ENCODE peak calls at places on chromosomes 3 and 15, in four cellular contexts. K is heart right ventricle, U is gastrocnemius medialis, H is body of pancreas. Y is an unnamed sample. For H3K4me1, the result is how much of the 10 kb centered on the place peaks cover.

GRCh38 chr15:64583519-64583918 is 123.1 kb downstream of the ZNF609 start:
- ATAC-seq in K (no peak), U (no peak), H (no peak), Y (no peak)

GRCh38 chr3:58683001-58683845 is 16.6 kb upstream of the FAM3D start:
- ATAC-seq in U (peak), K (no peak), H (no peak), Y (no peak)

GRCh38 chr3:184242297-184242685 is 6.5 kb downstream of the ALG3 start:
- ATAC-seq in K (no peak), H (no peak), U (no peak), Y (no peak)

GRCh38 chr3:152260026-152260425 is 8.7 kb upstream of the MBNL1 start:
- ATAC-seq in U (no peak), H (no peak), K (no peak), Y (no peak)

GRCh38 chr15:71125831-71126453 is 10.7 kb downstream of the THSD4 start:
- ATAC-seq in U (no peak), K (peak), H (no peak), Y (no peak)

GRCh38 chr3:64595253-64595694 is 92.5 kb downstream of the ADAMTS9 start:
- ATAC-seq in K (peak), H (peak), U (peak), Y (peak)

GRCh38 chr3:25594007-25594502 is 70.7 kb downstream of the TOP2B start:
- ATAC-seq in U (no peak), H (peak), K (peak), Y (peak)

GRCh38 chr3:171330936-171331335 is 129.3 kb downstream of the TNIK start:
- ATAC-seq in H (no peak), U (no peak), K (no peak), Y (no peak)

GRCh38 chr3:17825298-17825697 is 82.9 kb upstream of the TBC1D5 start:
- ATAC-seq in U (no peak), K (no peak), H (no peak), Y (no peak)

GRCh38 chr3:29937185-29937584 is 656.3 kb downstream of the RBMS3 start:
- ATAC-seq in K (no peak), U (no peak), H (no peak), Y (no peak)

GRCh38 chr3:146161725-146162047 is 702 bp upstream of the PLOD2 start:
- ATAC-seq in H (peak), U (no peak), K (peak), Y (peak)

GRCh38 chr15:82414536-82415191 is 15.0 kb upstream of the GOLGA6L9 start:
- ATAC-seq in K (no peak), U (no peak), H (peak), Y (no peak)

GRCh38 chr15:37032091-37032775 is 68.1 kb downstream of the MEIS2 start:
- ATAC-seq in U (no peak), H (no peak), K (no peak), Y (no peak)

GRCh38 chr15:75723847-75724660 is 11.4 kb upstream of the CSPG4 start:
- ATAC-seq in U (no peak), K (peak), H (peak), Y (peak)

GRCh38 chr15:68812596-68813548 is 7.8 kb downstream of the ANP32A start:
- ATAC-seq in H (no peak), U (no peak), K (no peak), Y (no peak)

GRCh38 chr15:80404057-80404718 is at the start of gene ARNT2:
- ATAC-seq in K (peak), H (peak), U (peak), Y (peak)

GRCh38 chr3:125014570-125015179 is 41.1 kb downstream of the HEG1 start:
- ATAC-seq in U (no peak), K (peak), H (no peak), Y (no peak)

GRCh38 chr3:135163701-135164100 is 368.6 kb downstream of the EPHB1 start:
- ATAC-seq in K (no peak), U (no peak), H (no peak), Y (no peak)

GRCh38 chr15:50241684-50242450 is 23.7 kb downstream of the HDC start:
- ATAC-seq in H (no peak), U (no peak), K (no peak), Y (no peak)

GRCh38 chr15:37008205-37008604 is 92.1 kb downstream of the MEIS2 start:
- ATAC-seq in U (no peak), K (no peak), H (peak), Y (no peak)

GRCh38 chr3:132521921-132522320 is 75.1 kb upstream of the ACKR4 start:
- ATAC-seq in U (no peak), H (no peak), K (no peak), Y (no peak)

GRCh38 chr3:160661660-160662059 is 15.3 kb upstream of the ARL14 start:
- ATAC-seq in U (no peak), H (no peak), K (no peak), Y (no peak)

GRCh38 chr3:45906681-45907220 is 20.4 kb downstream of the CCR9 start:
- ATAC-seq in K (peak), U (peak), H (no peak), Y (peak)

GRCh38 chr3:42507751-42508335 is 5.4 kb downstream of the VIPR1 start:
- ATAC-seq in H (peak), K (no peak), U (no peak), Y (no peak)

GRCh38 chr15:96838088-96838487 is 507.6 kb downstream of the NR2F2 start:
- ATAC-seq in U (no peak), H (no peak), K (no peak), Y (no peak)

GRCh38 chr3:150733373-150733935 is 29.5 kb downstream of the SIAH2 start:
- ATAC-seq in K (peak), H (no peak), U (no peak), Y (no peak)

GRCh38 chr15:81914734-81915234 is 131.0 kb downstream of the MEX3B start:
- ATAC-seq in H (no peak), U (no peak), K (peak), Y (no peak)

GRCh38 chr3:128748527-128748926 is 22.5 kb downstream of the RAB7A start:
- ATAC-seq in U (no peak), H (no peak), K (no peak), Y (no peak)

GRCh38 chr3:12983326-12983725 is 89.9 kb downstream of the IQSEC1 start:
- ATAC-seq in U (no peak), K (no peak), H (no peak), Y (no peak)

GRCh38 chr15:75043509-75044257 is 20.3 kb downstream of the PPCDC start:
- ATAC-seq in K (peak), U (peak), H (peak), Y (peak)

GRCh38 chr3:166199491-166199890 is 362.3 kb upstream of the BCHE start:
- ATAC-seq in K (no peak), H (no peak), U (no peak), Y (no peak)

GRCh38 chr15:31974855-31975421 is 55.4 kb upstream of the CHRNA7 start:
- ATAC-seq in U (peak), K (no peak), H (peak), Y (no peak)

GRCh38 chr3:193879099-193879863 is 256.7 kb upstream of the HES1 start:
- ATAC-seq in K (no peak), H (no peak), U (no peak), Y (no peak)

GRCh38 chr3:194178693-194179092 is 42.7 kb downstream of the HES1 start:
- ATAC-seq in U (no peak), H (peak), K (no peak), Y (no peak)

GRCh38 chr3:112101946-112102345 is 15.8 kb downstream of the C3orf52 start:
- ATAC-seq in U (no peak), H (no peak), K (no peak), Y (no peak)

GRCh38 chr3:46059432-46059831 is 32.1 kb upstream of the XCR1 start:
- ATAC-seq in U (no peak), K (no peak), H (no peak), Y (no peak)

GRCh38 chr3:127235706-127236105 is 42.8 kb downstream of the PRR23E start:
- ATAC-seq in H (no peak), K (no peak), U (no peak), Y (no peak)

DNA sequence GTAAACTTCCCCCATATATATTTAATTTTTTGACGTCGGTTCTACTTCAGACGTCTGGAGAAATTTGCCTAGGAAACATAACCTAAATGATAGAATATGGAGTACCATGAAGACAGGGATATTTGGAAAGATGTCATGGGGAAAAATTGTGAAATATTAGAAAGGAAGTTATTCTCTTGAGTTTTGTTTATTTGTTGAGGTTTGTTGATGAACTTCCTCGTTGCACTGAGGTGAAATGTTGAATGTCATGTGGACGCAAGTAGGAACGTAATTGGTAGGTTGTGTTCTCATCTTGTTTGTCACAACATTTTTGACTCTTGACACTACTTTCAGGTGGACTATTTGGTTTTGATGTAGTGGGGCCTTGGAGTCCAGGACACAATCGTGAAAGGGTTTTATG is 1.3 kb downstream of the ABHD5 start:
- ATAC-seq in H (no peak), U (no peak), K (no peak), Y (no peak)
- H3K4me3 ChIP-seq in H (no peak), U (peak), K (no peak), Y (peak)

GRCh38 chr3:98991393-98991792 is 89.9 kb upstream of the DCBLD2 start:
- ATAC-seq in U (no peak), K (no peak), H (no peak), Y (no peak)
- TF ChIP-seq CTCF in U (no peak), K (no peak), H (no peak), Y (no peak)

GRCh38 chr15:62452656-62453055 is 287.6 kb upstream of the C2CD4B start:
- ATAC-seq in U (no peak), H (no peak), K (no peak), Y (no peak)
- H3K4me1 ChIP-seq in U (half or more), H (under half), K (half or more), Y (half or more)

DNA sequence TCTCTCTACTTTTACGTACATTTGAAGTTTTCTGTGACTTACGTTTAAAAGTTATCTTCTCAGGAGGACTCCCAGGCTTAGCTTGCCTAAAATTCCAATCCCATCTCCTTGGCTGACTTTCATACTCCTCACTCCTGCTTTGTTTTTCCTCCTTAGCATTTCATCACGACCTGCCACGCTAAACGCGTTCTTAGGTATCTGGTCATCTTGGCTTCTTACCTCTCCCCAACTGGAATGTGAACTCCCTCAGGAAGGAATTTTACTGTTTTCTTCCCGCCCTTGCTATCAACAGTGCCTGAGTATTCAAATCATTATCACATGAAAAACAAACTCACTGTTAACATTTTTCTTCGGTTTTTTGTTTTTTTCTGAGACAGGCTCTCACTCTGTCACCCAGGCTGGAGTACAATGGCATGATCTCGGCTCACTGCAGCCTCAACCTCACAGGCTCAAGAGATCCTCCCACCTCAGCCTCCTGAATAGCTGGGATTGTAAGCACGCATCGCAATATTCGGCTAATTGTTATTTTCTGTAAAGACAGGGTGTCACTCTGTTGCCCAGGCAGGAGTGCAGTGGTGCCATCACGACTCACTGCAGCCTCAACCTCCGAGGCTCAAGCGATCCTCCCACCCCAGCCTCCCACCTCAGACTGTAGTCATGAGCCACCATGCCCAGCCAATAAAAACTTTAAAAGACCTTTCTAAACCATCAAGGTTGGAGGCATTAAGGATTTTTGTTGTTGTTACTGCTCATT is 57.2 kb upstream of the TFRC start:
- ATAC-seq in H (no peak), K (no peak), U (no peak), Y (peak)
- H3K4me3 ChIP-seq in H (no peak), K (no peak), U (no peak), Y (no peak)

GRCh38 chr3:138093721-138094120 is 21.7 kb downstream of the DZIP1L start:
- ATAC-seq in U (no peak), H (no peak), K (no peak), Y (no peak)

GRCh38 chr3:138092023-138092422 is 23.4 kb downstream of the DZIP1L start:
- ATAC-seq in H (no peak), U (no peak), K (no peak), Y (no peak)

GRCh38 chr3:138099417-138099816 is 16.0 kb downstream of the DZIP1L start:
- ATAC-seq in U (no peak), K (no peak), H (peak), Y (no peak)

DNA sequence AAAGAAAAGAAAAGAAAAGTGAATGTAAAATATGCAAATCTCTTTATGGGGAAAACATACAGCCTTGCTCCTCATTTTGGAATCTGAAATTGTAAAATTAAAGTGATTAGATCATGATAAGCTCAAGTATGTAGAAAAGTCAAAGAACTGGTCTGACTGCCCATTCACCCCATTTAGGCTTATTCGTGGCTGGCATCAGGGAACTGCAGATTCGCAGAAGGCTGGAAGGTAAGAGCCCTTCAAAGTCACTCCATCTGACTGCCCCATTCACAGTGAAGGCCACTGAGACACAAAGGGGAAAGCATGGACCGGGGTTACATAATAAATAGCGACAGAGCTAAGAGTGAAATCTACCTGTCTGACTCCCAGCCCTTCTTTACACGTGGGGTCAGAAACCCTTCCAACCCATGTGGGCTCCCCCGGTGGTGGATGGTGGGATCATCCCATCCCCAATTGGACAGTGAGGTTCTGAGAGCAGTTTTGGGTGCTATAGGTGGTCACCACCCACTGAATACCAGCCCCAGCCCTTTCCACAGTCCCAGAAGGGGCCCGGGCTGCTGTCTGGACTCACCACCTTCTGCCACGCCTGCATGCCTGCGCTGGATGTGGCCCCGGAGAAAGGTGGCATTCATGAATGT is 18.1 kb downstream of the DZIP1L start:
- ATAC-seq in H (peak), U (no peak), K (no peak), Y (no peak)
- TF ChIP-seq CTCF in H (no peak), U (no peak), K (peak), Y (no peak)